ENCODE peak calls at places on chromosome 16, in six cellular contexts. One of them, this sample, is unnamed.

GRCh38 chr16:14354561-14355351 is 275.3 kb downstream of the PARN start:
- DNase-seq in activated CD8-positive, alpha-beta T cell treated with anti-CD3 and anti-CD28 coated beads for 36 hours: peak
- DNase-seq in heart right ventricle: no peak
- DNase-seq in kidney: no peak
- DNase-seq in nephron progenitor cell: no peak
- DNase-seq in dorsolateral prefrontal cortex: no peak
- DNase-seq in this sample: no peak

GRCh38 chr16:51818342-51818944 is 667.4 kb upstream of the SALL1 start:
- DNase-seq in nephron progenitor cell: peak
- DNase-seq in activated CD8-positive, alpha-beta T cell treated with anti-CD3 and anti-CD28 coated beads for 36 hours: peak
- DNase-seq in heart right ventricle: no peak
- DNase-seq in dorsolateral prefrontal cortex: no peak
- DNase-seq in kidney: no peak
- DNase-seq in this sample: no peak

GRCh38 chr16:72286936-72287620 is 115.1 kb upstream of the PMFBP1 start:
- DNase-seq in kidney: no peak
- DNase-seq in nephron progenitor cell: no peak
- DNase-seq in activated CD8-positive, alpha-beta T cell treated with anti-CD3 and anti-CD28 coated beads for 36 hours: no peak
- DNase-seq in dorsolateral prefrontal cortex: no peak
- DNase-seq in heart right ventricle: no peak
- DNase-seq in this sample: no peak

GRCh38 chr16:84143784-84144199 is 1.2 kb downstream of the HSDL1 start:
- DNase-seq in heart right ventricle: no peak
- DNase-seq in nephron progenitor cell: peak
- DNase-seq in kidney: no peak
- DNase-seq in activated CD8-positive, alpha-beta T cell treated with anti-CD3 and anti-CD28 coated beads for 36 hours: peak
- DNase-seq in dorsolateral prefrontal cortex: no peak
- DNase-seq in this sample: no peak

GRCh38 chr16:63612462-63613227 is 1509.2 kb downstream of the CDH11 start:
- DNase-seq in activated CD8-positive, alpha-beta T cell treated with anti-CD3 and anti-CD28 coated beads for 36 hours: no peak
- DNase-seq in heart right ventricle: no peak
- DNase-seq in dorsolateral prefrontal cortex: no peak
- DNase-seq in kidney: no peak
- DNase-seq in nephron progenitor cell: no peak
- DNase-seq in this sample: no peak

GRCh38 chr16:82033683-82034300 is 1.3 kb upstream of the HSD17B2 start:
- DNase-seq in dorsolateral prefrontal cortex: no peak
- DNase-seq in nephron progenitor cell: no peak
- DNase-seq in kidney: no peak
- DNase-seq in activated CD8-positive, alpha-beta T cell treated with anti-CD3 and anti-CD28 coated beads for 36 hours: no peak
- DNase-seq in heart right ventricle: no peak
- DNase-seq in this sample: no peak

GRCh38 chr16:83420206-83420760 is 387.5 kb upstream of the HSBP1 start:
- DNase-seq in kidney: no peak
- DNase-seq in heart right ventricle: no peak
- DNase-seq in dorsolateral prefrontal cortex: no peak
- DNase-seq in nephron progenitor cell: peak
- DNase-seq in activated CD8-positive, alpha-beta T cell treated with anti-CD3 and anti-CD28 coated beads for 36 hours: no peak
- DNase-seq in this sample: no peak

GRCh38 chr16:81876273-81876900 is 97.3 kb downstream of the PLCG2 start:
- DNase-seq in kidney: no peak
- DNase-seq in heart right ventricle: no peak
- DNase-seq in nephron progenitor cell: no peak
- DNase-seq in dorsolateral prefrontal cortex: no peak
- DNase-seq in activated CD8-positive, alpha-beta T cell treated with anti-CD3 and anti-CD28 coated beads for 36 hours: no peak
- DNase-seq in this sample: no peak

GRCh38 chr16:80912651-80913050 is 94.0 kb downstream of the CMC2 start:
- DNase-seq in heart right ventricle: no peak
- DNase-seq in dorsolateral prefrontal cortex: no peak
- DNase-seq in nephron progenitor cell: no peak
- DNase-seq in kidney: no peak
- DNase-seq in activated CD8-positive, alpha-beta T cell treated with anti-CD3 and anti-CD28 coated beads for 36 hours: no peak
- DNase-seq in this sample: no peak

GRCh38 chr16:19876501-19877059 is 8.1 kb downstream of the GPRC5B start:
- DNase-seq in nephron progenitor cell: no peak
- DNase-seq in dorsolateral prefrontal cortex: no peak
- DNase-seq in kidney: no peak
- DNase-seq in activated CD8-positive, alpha-beta T cell treated with anti-CD3 and anti-CD28 coated beads for 36 hours: no peak
- DNase-seq in heart right ventricle: no peak
- DNase-seq in this sample: no peak

GRCh38 chr16:50721549-50722409 is 20.1 kb upstream of the CYLD start:
- DNase-seq in activated CD8-positive, alpha-beta T cell treated with anti-CD3 and anti-CD28 coated beads for 36 hours: no peak
- DNase-seq in nephron progenitor cell: no peak
- DNase-seq in heart right ventricle: no peak
- DNase-seq in kidney: no peak
- DNase-seq in dorsolateral prefrontal cortex: no peak
- DNase-seq in this sample: no peak

GRCh38 chr16:66427451-66427860 is 361 bp downstream of the BEAN1 start:
- DNase-seq in activated CD8-positive, alpha-beta T cell treated with anti-CD3 and anti-CD28 coated beads for 36 hours: no peak
- DNase-seq in dorsolateral prefrontal cortex: no peak
- DNase-seq in kidney: no peak
- DNase-seq in heart right ventricle: no peak
- DNase-seq in nephron progenitor cell: no peak
- DNase-seq in this sample: no peak

GRCh38 chr16:2755158-2755557 is 2.7 kb downstream of the SRRM2 start:
- DNase-seq in heart right ventricle: no peak
- DNase-seq in kidney: no peak
- DNase-seq in dorsolateral prefrontal cortex: no peak
- DNase-seq in nephron progenitor cell: no peak
- DNase-seq in activated CD8-positive, alpha-beta T cell treated with anti-CD3 and anti-CD28 coated beads for 36 hours: no peak
- DNase-seq in this sample: no peak

GRCh38 chr16:15440852-15441251 is 6.5 kb downstream of the BMERB1 start:
- DNase-seq in dorsolateral prefrontal cortex: no peak
- DNase-seq in activated CD8-positive, alpha-beta T cell treated with anti-CD3 and anti-CD28 coated beads for 36 hours: no peak
- DNase-seq in kidney: no peak
- DNase-seq in nephron progenitor cell: no peak
- DNase-seq in heart right ventricle: no peak
- DNase-seq in this sample: no peak

GRCh38 chr16:84324439-84325262 is 30.0 kb downstream of the WFDC1 start:
- DNase-seq in kidney: no peak
- DNase-seq in heart right ventricle: no peak
- DNase-seq in nephron progenitor cell: no peak
- DNase-seq in activated CD8-positive, alpha-beta T cell treated with anti-CD3 and anti-CD28 coated beads for 36 hours: no peak
- DNase-seq in dorsolateral prefrontal cortex: no peak
- DNase-seq in this sample: no peak

GRCh38 chr16:75225092-75225491 is 6.3 kb downstream of the CTRB1 start:
- DNase-seq in nephron progenitor cell: no peak
- DNase-seq in kidney: no peak
- DNase-seq in activated CD8-positive, alpha-beta T cell treated with anti-CD3 and anti-CD28 coated beads for 36 hours: no peak
- DNase-seq in dorsolateral prefrontal cortex: no peak
- DNase-seq in heart right ventricle: no peak
- DNase-seq in this sample: no peak

GRCh38 chr16:64971211-64971610 is 150.7 kb downstream of the CDH11 start:
- DNase-seq in nephron progenitor cell: no peak
- DNase-seq in activated CD8-positive, alpha-beta T cell treated with anti-CD3 and anti-CD28 coated beads for 36 hours: no peak
- DNase-seq in heart right ventricle: no peak
- DNase-seq in dorsolateral prefrontal cortex: no peak
- DNase-seq in kidney: no peak
- DNase-seq in this sample: no peak

GRCh38 chr16:4465977-4466779 is 8.2 kb downstream of the NMRAL1 start:
- DNase-seq in activated CD8-positive, alpha-beta T cell treated with anti-CD3 and anti-CD28 coated beads for 36 hours: peak
- DNase-seq in heart right ventricle: peak
- DNase-seq in dorsolateral prefrontal cortex: no peak
- DNase-seq in nephron progenitor cell: no peak
- DNase-seq in kidney: no peak
- DNase-seq in this sample: no peak

GRCh38 chr16:24070851-24071250 is 185.3 kb upstream of the CACNG3 start:
- DNase-seq in activated CD8-positive, alpha-beta T cell treated with anti-CD3 and anti-CD28 coated beads for 36 hours: peak
- DNase-seq in kidney: no peak
- DNase-seq in dorsolateral prefrontal cortex: no peak
- DNase-seq in nephron progenitor cell: peak
- DNase-seq in heart right ventricle: no peak
- DNase-seq in this sample: no peak

GRCh38 chr16:55572439-55572838 is 6.0 kb downstream of the CAPNS2 start:
- DNase-seq in dorsolateral prefrontal cortex: no peak
- DNase-seq in nephron progenitor cell: no peak
- DNase-seq in activated CD8-positive, alpha-beta T cell treated with anti-CD3 and anti-CD28 coated beads for 36 hours: no peak
- DNase-seq in heart right ventricle: no peak
- DNase-seq in kidney: no peak
- DNase-seq in this sample: no peak

GRCh38 chr16:83561876-83562275 is 245.9 kb upstream of the HSBP1 start:
- DNase-seq in heart right ventricle: no peak
- DNase-seq in dorsolateral prefrontal cortex: no peak
- DNase-seq in activated CD8-positive, alpha-beta T cell treated with anti-CD3 and anti-CD28 coated beads for 36 hours: no peak
- DNase-seq in nephron progenitor cell: peak
- DNase-seq in kidney: no peak
- DNase-seq in this sample: no peak

GRCh38 chr16:96935-97381 is 18.9 kb downstream of the MPG start:
- DNase-seq in heart right ventricle: peak
- DNase-seq in kidney: peak
- DNase-seq in activated CD8-positive, alpha-beta T cell treated with anti-CD3 and anti-CD28 coated beads for 36 hours: peak
- DNase-seq in nephron progenitor cell: peak
- DNase-seq in dorsolateral prefrontal cortex: peak
- DNase-seq in this sample: peak

GRCh38 chr16:77288222-77288621 is 89.0 kb downstream of the SYCE1L start:
- DNase-seq in activated CD8-positive, alpha-beta T cell treated with anti-CD3 and anti-CD28 coated beads for 36 hours: no peak
- DNase-seq in nephron progenitor cell: no peak
- DNase-seq in heart right ventricle: no peak
- DNase-seq in dorsolateral prefrontal cortex: no peak
- DNase-seq in kidney: no peak
- DNase-seq in this sample: no peak

GRCh38 chr16:12213180-12213579 is 236.6 kb downstream of the SNX29 start:
- DNase-seq in activated CD8-positive, alpha-beta T cell treated with anti-CD3 and anti-CD28 coated beads for 36 hours: no peak
- DNase-seq in kidney: no peak
- DNase-seq in dorsolateral prefrontal cortex: no peak
- DNase-seq in heart right ventricle: no peak
- DNase-seq in nephron progenitor cell: no peak
- DNase-seq in this sample: no peak

GRCh38 chr16:12211870-12212690 is 235.5 kb downstream of the SNX29 start:
- DNase-seq in activated CD8-positive, alpha-beta T cell treated with anti-CD3 and anti-CD28 coated beads for 36 hours: no peak
- DNase-seq in kidney: no peak
- DNase-seq in dorsolateral prefrontal cortex: no peak
- DNase-seq in nephron progenitor cell: no peak
- DNase-seq in heart right ventricle: no peak
- DNase-seq in this sample: no peak

GRCh38 chr16:12214509-12214908 is 238.0 kb downstream of the SNX29 start:
- DNase-seq in dorsolateral prefrontal cortex: no peak
- DNase-seq in activated CD8-positive, alpha-beta T cell treated with anti-CD3 and anti-CD28 coated beads for 36 hours: no peak
- DNase-seq in nephron progenitor cell: no peak
- DNase-seq in kidney: no peak
- DNase-seq in heart right ventricle: no peak
- DNase-seq in this sample: no peak

GRCh38 chr16:12217341-12217740 is 240.8 kb downstream of the SNX29 start:
- DNase-seq in nephron progenitor cell: no peak
- DNase-seq in heart right ventricle: no peak
- DNase-seq in activated CD8-positive, alpha-beta T cell treated with anti-CD3 and anti-CD28 coated beads for 36 hours: no peak
- DNase-seq in kidney: no peak
- DNase-seq in dorsolateral prefrontal cortex: no peak
- DNase-seq in this sample: no peak

DNA sequence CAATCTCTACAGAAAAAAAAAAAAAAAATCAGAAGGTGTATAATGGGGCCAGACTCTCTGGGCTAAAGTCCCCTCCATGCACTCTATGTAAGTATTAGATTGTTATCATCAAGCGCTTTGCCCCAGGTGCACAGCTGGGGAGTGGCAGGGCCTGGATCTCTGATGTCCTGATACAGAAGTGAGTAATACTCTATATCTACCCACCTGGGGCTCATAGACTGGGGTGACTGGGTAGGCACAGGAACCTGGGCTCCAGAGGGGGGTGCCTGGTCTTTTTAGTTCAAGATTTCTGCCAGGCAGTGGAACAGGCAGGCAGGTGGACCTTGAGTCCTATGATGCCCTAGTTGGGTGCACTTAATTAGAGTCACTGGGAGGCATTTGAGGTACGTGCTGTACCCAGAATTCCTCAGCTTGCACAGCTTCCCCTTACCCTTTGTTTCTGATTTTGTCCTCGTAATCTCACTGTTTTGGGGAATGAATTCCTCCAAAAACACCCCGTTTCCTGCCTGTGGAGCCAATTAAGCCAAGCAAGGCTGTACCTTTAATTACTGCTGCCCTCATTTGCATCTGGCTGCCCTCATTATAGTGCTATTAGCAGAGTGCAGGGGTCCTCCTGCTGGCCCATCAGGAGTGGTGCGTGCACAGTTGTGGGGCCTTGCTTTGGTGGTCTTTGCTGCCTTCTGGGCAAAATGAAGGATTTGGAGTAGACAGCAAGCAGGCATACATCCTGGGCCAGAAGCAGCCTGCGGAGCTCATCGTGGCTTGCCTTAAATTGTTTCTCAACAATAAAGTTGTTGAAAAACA is 239.0 kb downstream of the SNX29 start:
- DNase-seq in heart right ventricle: no peak
- DNase-seq in nephron progenitor cell: no peak
- DNase-seq in kidney: no peak
- DNase-seq in dorsolateral prefrontal cortex: no peak
- DNase-seq in activated CD8-positive, alpha-beta T cell treated with anti-CD3 and anti-CD28 coated beads for 36 hours: no peak
- DNase-seq in this sample: no peak
- TF ChIP-seq CTCF in heart right ventricle: peak
- TF ChIP-seq CTCF in nephron progenitor cell: peak
- TF ChIP-seq CTCF in kidney: no peak
- TF ChIP-seq CTCF in dorsolateral prefrontal cortex: no peak
- TF ChIP-seq CTCF in activated CD8-positive, alpha-beta T cell treated with anti-CD3 and anti-CD28 coated beads for 36 hours: no peak
- TF ChIP-seq CTCF in this sample: peak

GRCh38 chr16:69083306-69083941 is 22.0 kb upstream of the HAS3 start:
- DNase-seq in activated CD8-positive, alpha-beta T cell treated with anti-CD3 and anti-CD28 coated beads for 36 hours: no peak
- DNase-seq in nephron progenitor cell: no peak
- DNase-seq in kidney: no peak
- DNase-seq in dorsolateral prefrontal cortex: no peak
- DNase-seq in heart right ventricle: no peak
- DNase-seq in this sample: no peak
- TF ChIP-seq CTCF in activated CD8-positive, alpha-beta T cell treated with anti-CD3 and anti-CD28 coated beads for 36 hours: no peak
- TF ChIP-seq CTCF in nephron progenitor cell: no peak
- TF ChIP-seq CTCF in kidney: peak
- TF ChIP-seq CTCF in dorsolateral prefrontal cortex: no peak
- TF ChIP-seq CTCF in heart right ventricle: peak
- TF ChIP-seq CTCF in this sample: no peak

DNA sequence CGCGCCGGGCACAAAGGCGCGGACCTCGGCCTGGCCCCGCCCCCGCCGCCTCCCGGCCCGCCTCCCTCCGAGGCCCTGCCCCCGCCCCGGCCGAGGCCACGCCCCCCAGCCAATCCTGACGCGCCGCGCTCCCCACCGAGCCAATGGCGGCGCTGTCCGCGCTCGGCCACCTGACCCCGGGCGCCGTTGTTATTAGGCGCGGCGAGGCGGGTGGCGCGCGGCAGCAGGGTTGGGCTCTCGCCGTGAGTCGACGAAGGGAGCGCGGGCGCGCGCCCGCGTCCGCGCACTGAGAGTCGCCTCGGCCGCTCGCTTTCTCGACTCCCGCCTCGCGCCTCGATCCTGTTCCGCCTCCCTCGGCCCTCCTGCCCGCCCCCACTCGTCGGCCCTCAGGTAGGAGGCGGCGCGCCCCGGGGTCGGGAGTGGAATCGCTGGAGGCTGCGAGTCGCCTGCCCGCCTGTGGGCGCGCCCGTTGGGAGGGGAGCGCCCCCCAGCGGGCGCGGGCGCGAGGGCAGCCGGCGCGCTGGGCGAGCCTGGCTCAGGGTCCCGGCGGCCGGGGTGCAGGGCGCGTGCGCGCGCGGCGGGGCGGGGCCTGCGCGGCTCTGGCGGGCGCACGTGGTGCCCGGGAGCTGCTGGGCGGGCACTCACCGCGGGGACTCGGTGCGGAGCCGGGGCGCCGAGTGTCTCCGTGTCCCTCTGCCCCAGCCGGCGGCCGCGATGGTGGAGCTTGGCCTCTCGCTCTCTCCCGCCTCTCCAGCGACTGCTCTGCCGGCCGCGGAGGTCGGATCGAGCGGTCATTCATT is 405 bp upstream of the CBLN1 start:
- DNase-seq in dorsolateral prefrontal cortex: peak
- DNase-seq in heart right ventricle: peak
- DNase-seq in activated CD8-positive, alpha-beta T cell treated with anti-CD3 and anti-CD28 coated beads for 36 hours: peak
- DNase-seq in nephron progenitor cell: peak
- DNase-seq in kidney: peak
- DNase-seq in this sample: peak
- TF ChIP-seq CTCF in dorsolateral prefrontal cortex: peak
- TF ChIP-seq CTCF in heart right ventricle: peak
- TF ChIP-seq CTCF in activated CD8-positive, alpha-beta T cell treated with anti-CD3 and anti-CD28 coated beads for 36 hours: no peak
- TF ChIP-seq CTCF in nephron progenitor cell: peak
- TF ChIP-seq CTCF in kidney: no peak
- TF ChIP-seq CTCF in this sample: no peak

GRCh38 chr16:28597692-28598261 is 927 bp upstream of the SULT1A2 start:
- DNase-seq in activated CD8-positive, alpha-beta T cell treated with anti-CD3 and anti-CD28 coated beads for 36 hours: peak
- DNase-seq in heart right ventricle: no peak
- DNase-seq in kidney: peak
- DNase-seq in nephron progenitor cell: peak
- DNase-seq in dorsolateral prefrontal cortex: no peak
- DNase-seq in this sample: no peak
- TF ChIP-seq CTCF in activated CD8-positive, alpha-beta T cell treated with anti-CD3 and anti-CD28 coated beads for 36 hours: no peak
- TF ChIP-seq CTCF in heart right ventricle: no peak
- TF ChIP-seq CTCF in kidney: no peak
- TF ChIP-seq CTCF in nephron progenitor cell: no peak
- TF ChIP-seq CTCF in dorsolateral prefrontal cortex: no peak
- TF ChIP-seq CTCF in this sample: no peak

This sample was measured in mesothelial cell of epicardium.